ENCODE peak calls at places on chromosomes 5 and 9, in nine cellular contexts. U is activated CD4-positive, alpha-beta T cell treated with anti-CD3 and anti-CD28 coated beads, Interleukin-2, amount 50 U/mL, for 1 hour; T is heart right ventricle; W is mesendoderm; D is T-helper 9 cell; E is NCI-H2107; V is RWPE1; B is germinal center; G is HCT116. F is an unnamed sample.

GRCh38 chr5:17185776-17186175 is 31.7 kb upstream of the BASP1 start:
- DNase-seq in B (no peak), D (no peak), V (no peak), E (no peak), T (no peak), G (no peak), W (no peak), U (no peak), F (peak)

GRCh38 chr9:113622600-113623400 is 159.3 kb downstream of the RGS3 start:
- DNase-seq in W (peak), E (peak), V (peak), B (peak), U (no peak), G (peak), T (no peak), D (no peak), F (peak)

GRCh38 chr5:113000466-113000865 is 23.9 kb downstream of the DCP2 start:
- DNase-seq in V (peak), T (no peak), W (no peak), G (no peak), E (no peak), D (no peak), B (no peak), U (no peak), F (no peak)

GRCh38 chr9:129697956-129698757 is 32.7 kb downstream of the PRRX2 start:
- DNase-seq in U (no peak), T (peak), B (no peak), D (no peak), W (peak), E (no peak), G (no peak), V (no peak), F (peak)

GRCh38 chr9:31535659-31536058 is 848.8 kb upstream of the ACO1 start:
- DNase-seq in W (no peak), V (no peak), D (no peak), T (no peak), U (no peak), G (no peak), B (no peak), E (no peak), F (no peak)

GRCh38 chr9:114207034-114207815 is 51.9 kb downstream of the COL27A1 start:
- DNase-seq in U (no peak), G (no peak), D (no peak), T (peak), B (no peak), W (peak), V (no peak), E (no peak), F (peak)

GRCh38 chr5:112492291-112492690 is 73.2 kb upstream of the EPB41L4A start:
- DNase-seq in U (no peak), W (peak), T (peak), G (peak), B (peak), E (no peak), D (no peak), V (peak), F (peak)

GRCh38 chr5:83433891-83434290 is 37.7 kb upstream of the VCAN start:
- DNase-seq in V (no peak), W (no peak), B (no peak), G (no peak), D (no peak), U (no peak), E (no peak), T (no peak), F (no peak)

GRCh38 chr5:107868994-107869393 is 198.3 kb upstream of the EFNA5 start:
- DNase-seq in U (no peak), G (no peak), E (no peak), D (no peak), B (no peak), T (no peak), V (no peak), W (peak), F (no peak)

GRCh38 chr5:4905674-4906528 is 234.2 kb upstream of the ADAMTS16 start:
- DNase-seq in W (peak), E (no peak), U (no peak), B (no peak), G (no peak), T (peak), V (no peak), D (no peak), F (no peak)

GRCh38 chr5:114314061-114314460 is 47.8 kb upstream of the KCNN2 start:
- DNase-seq in V (no peak), U (no peak), W (no peak), D (no peak), T (no peak), G (no peak), B (no peak), E (no peak), F (no peak)

GRCh38 chr5:148166550-148167283 is 1.6 kb upstream of the SPINK14 start:
- DNase-seq in E (no peak), T (no peak), G (no peak), W (no peak), D (no peak), U (no peak), B (no peak), V (no peak), F (no peak)

GRCh38 chr9:130186051-130186450 is 13.8 kb downstream of the NCS1 start:
- DNase-seq in G (no peak), T (no peak), B (no peak), U (no peak), V (no peak), D (no peak), E (no peak), W (no peak), F (no peak)

GRCh38 chr5:115432691-115433090 is 111.9 kb downstream of the FEM1C start:
- DNase-seq in U (no peak), G (no peak), W (no peak), B (no peak), T (no peak), D (no peak), E (no peak), V (no peak), F (no peak)

GRCh38 chr9:4114569-4115505 is 185.0 kb downstream of the GLIS3 start:
- DNase-seq in G (no peak), B (no peak), E (no peak), T (no peak), U (no peak), W (peak), V (no peak), D (no peak), F (no peak)

GRCh38 chr5:176157656-176158055 is 80.6 kb upstream of the SIMC1 start:
- DNase-seq in T (no peak), U (no peak), V (peak), D (no peak), E (no peak), G (no peak), W (no peak), B (no peak), F (no peak)

GRCh38 chr5:58787982-58788381 is 205.1 kb downstream of the RAB3C start:
- DNase-seq in G (no peak), U (no peak), V (no peak), D (no peak), B (no peak), W (no peak), E (no peak), T (no peak), F (no peak)

GRCh38 chr5:77558266-77558665 is 66.2 kb upstream of the WDR41 start:
- DNase-seq in D (no peak), U (no peak), B (no peak), E (no peak), W (peak), G (no peak), T (no peak), V (no peak), F (no peak)

GRCh38 chr5:40734986-40735385 is 20.8 kb downstream of the TTC33 start:
- DNase-seq in T (no peak), D (no peak), U (no peak), E (no peak), V (no peak), W (no peak), G (no peak), B (no peak), F (peak)

GRCh38 chr5:57302164-57302563 is 128.3 kb downstream of the GPBP1 start:
- DNase-seq in T (no peak), V (peak), G (peak), D (no peak), W (peak), B (no peak), E (no peak), U (peak), F (peak)

GRCh38 chr9:136180586-136180985 is 24.3 kb downstream of the LHX3 start:
- DNase-seq in G (no peak), V (no peak), E (no peak), U (no peak), T (no peak), B (no peak), W (no peak), D (no peak), F (no peak)

GRCh38 chr5:43661102-43661501 is 58.1 kb downstream of the NNT start:
- DNase-seq in D (no peak), B (no peak), E (no peak), V (no peak), T (no peak), W (peak), U (no peak), G (peak), F (no peak)

GRCh38 chr9:136587944-136588662 is 42.3 kb upstream of the NOTCH1 start:
- DNase-seq in G (no peak), E (no peak), D (no peak), W (peak), B (no peak), T (peak), V (no peak), U (peak), F (no peak)

GRCh38 chr5:39175273-39175955 is 43.9 kb downstream of the FYB1 start:
- DNase-seq in E (no peak), B (no peak), G (no peak), U (no peak), V (no peak), W (peak), T (no peak), D (no peak), F (no peak)

GRCh38 chr9:83906144-83906543 is 15.1 kb downstream of the KIF27 start:
- DNase-seq in E (no peak), B (no peak), T (no peak), U (no peak), W (no peak), V (no peak), D (no peak), G (no peak), F (no peak)

GRCh38 chr9:117587263-117587662 is 116.9 kb upstream of the TLR4 start:
- DNase-seq in W (no peak), U (no peak), V (no peak), E (no peak), T (no peak), G (no peak), B (no peak), D (no peak), F (no peak)

GRCh38 chr5:135569755-135570452 is 8.9 kb downstream of the CXCL14 start:
- DNase-seq in E (no peak), T (no peak), U (no peak), B (no peak), W (peak), D (no peak), G (peak), V (peak), F (peak)

GRCh38 chr5:14397717-14398116 is 183.9 kb upstream of the OTULINL start:
- DNase-seq in V (no peak), B (no peak), U (no peak), G (no peak), D (no peak), W (no peak), E (no peak), T (no peak), F (no peak)

GRCh38 chr5:126363658-126364057 is 59.6 kb upstream of the GRAMD2B start:
- DNase-seq in T (no peak), E (no peak), V (no peak), W (no peak), U (no peak), G (no peak), B (no peak), D (no peak), F (no peak)

GRCh38 chr5:135645336-135645735 is 66.5 kb upstream of the CXCL14 start:
- DNase-seq in B (no peak), D (no peak), G (no peak), W (no peak), T (no peak), E (no peak), V (no peak), U (no peak), F (no peak)

GRCh38 chr9:77909306-77909705 is 122.3 kb downstream of the GNAQ start:
- DNase-seq in D (no peak), E (no peak), W (no peak), V (no peak), T (no peak), U (no peak), G (no peak), B (no peak), F (no peak)

GRCh38 chr9:127869310-127870152 is 7.9 kb downstream of the AK1 start:
- DNase-seq in T (peak), U (peak), V (peak), G (peak), D (peak), E (peak), W (peak), B (peak), F (peak)

GRCh38 chr9:73155968-73156592 is 4.4 kb downstream of the ANXA1 start:
- DNase-seq in B (no peak), V (no peak), W (no peak), D (no peak), E (no peak), G (no peak), U (no peak), T (no peak), F (no peak)

GRCh38 chr9:87524061-87524460 is 26.4 kb downstream of the DAPK1 start:
- DNase-seq in G (no peak), D (no peak), U (no peak), E (no peak), V (no peak), T (no peak), B (no peak), W (no peak), F (no peak)

GRCh38 chr5:138179277-138179857 is 455 bp downstream of the KIF20A start:
- DNase-seq in E (no peak), U (no peak), G (no peak), T (no peak), W (peak), B (no peak), V (peak), D (no peak), F (no peak)

GRCh38 chr5:61991426-61991825 is 314.6 kb upstream of the KIF2A start:
- DNase-seq in E (no peak), V (no peak), G (no peak), B (no peak), W (no peak), T (no peak), U (no peak), D (no peak), F (no peak)

GRCh38 chr5:60649288-60649917 is 50.6 kb downstream of the DEPDC1B start:
- DNase-seq in E (no peak), W (peak), U (no peak), D (no peak), G (peak), T (no peak), V (peak), B (peak), F (no peak)